ENCODE peak calls at places on chromosomes 5 and 9, in seven cellular contexts. X is kidney glomerular epithelial cell, Y is amniotic stem cell, H is Peyer's patch, J is RPMI7951, D is A549, V is AG09319. B is an unnamed sample.

GRCh38 chr9:135602789-135603481 is 36.4 kb downstream of the GLT6D1 start:
- DNase-seq in X (peak; percentile 2), Y (no peak), H (peak; percentile 67), J (peak; percentile 15), D (peak; percentile 39), V (no peak), B (peak; percentile 6)

GRCh38 chr5:96931605-96932004 is 4.3 kb upstream of the LNPEP start:
- DNase-seq in X (no peak), Y (no peak), H (no peak), J (no peak), D (no peak), V (no peak), B (no peak)

GRCh38 chr9:98043921-98044320 is 12.6 kb upstream of the NANS start:
- DNase-seq in X (no peak), Y (no peak), H (peak; percentile 38), J (no peak), D (no peak), V (no peak), B (no peak)

GRCh38 chr9:132424857-132425702 is 15.1 kb downstream of the CFAP77 start:
- DNase-seq in X (no peak), Y (no peak), H (no peak), J (no peak), D (no peak), V (no peak), B (no peak)

GRCh38 chr9:84315278-84315877 is 25.2 kb downstream of the SLC28A3 start:
- DNase-seq in X (peak; percentile 73), Y (peak; percentile 51), H (peak; percentile 83), J (peak; percentile 51), D (peak; percentile 71), V (peak; percentile 34), B (peak; percentile 22)

GRCh38 chr5:149166128-149166527 is 24.8 kb downstream of the ABLIM3 start:
- DNase-seq in X (no peak), Y (no peak), H (no peak), J (peak; percentile 70), D (no peak), V (no peak), B (no peak)

GRCh38 chr5:184461-184860 is 6.8 kb upstream of the LRRC14B start:
- DNase-seq in X (no peak), Y (no peak), H (no peak), J (peak; percentile 68), D (no peak), V (peak; percentile 41), B (no peak)

GRCh38 chr9:95075700-95076099 is 241.8 kb downstream of the FANCC start:
- DNase-seq in X (no peak), Y (no peak), H (no peak), J (no peak), D (no peak), V (no peak), B (no peak)

GRCh38 chr5:71537681-71538080 is 49.5 kb upstream of the MCCC2 start:
- DNase-seq in X (no peak), Y (no peak), H (no peak), J (no peak), D (no peak), V (no peak), B (no peak)

GRCh38 chr9:136144450-136144849 is 25.8 kb upstream of the TMEM250 start:
- DNase-seq in X (no peak), Y (no peak), H (no peak), J (no peak), D (no peak), V (no peak), B (no peak)

GRCh38 chr5:100676807-100677631 is 141.8 kb downstream of the FAM174A start:
- DNase-seq in X (peak; percentile 77), Y (no peak), H (no peak), J (no peak), D (no peak), V (no peak), B (peak; percentile 6)

GRCh38 chr5:125597338-125597737 is 825.9 kb upstream of the GRAMD2B start:
- DNase-seq in X (no peak), Y (no peak), H (no peak), J (peak; percentile 86), D (no peak), V (no peak), B (no peak)

GRCh38 chr5:65065112-65065511 is 296.4 kb downstream of the CWC27 start:
- DNase-seq in X (no peak), Y (no peak), H (no peak), J (no peak), D (no peak), V (no peak), B (no peak)

GRCh38 chr5:144254552-144254951 is 83.9 kb downstream of the KCTD16 start:
- DNase-seq in X (no peak), Y (no peak), H (no peak), J (no peak), D (no peak), V (no peak), B (no peak)

GRCh38 chr5:72653586-72653985 is 146.4 kb upstream of the ZNF366 start:
- DNase-seq in X (no peak), Y (no peak), H (no peak), J (no peak), D (no peak), V (no peak), B (no peak)

GRCh38 chr5:76838481-76839261 is 11.1 kb upstream of the S100Z start:
- DNase-seq in X (peak; percentile 62), Y (no peak), H (peak; percentile 70), J (peak; percentile 97), D (no peak), V (no peak), B (peak; percentile 91)

GRCh38 chr5:24899180-24899579 is 254.4 kb upstream of the CDH10 start:
- DNase-seq in X (no peak), Y (no peak), H (no peak), J (no peak), D (no peak), V (no peak), B (no peak)

GRCh38 chr9:137392232-137393007 is 30.5 kb downstream of the EXD3 start:
- DNase-seq in X (no peak), Y (no peak), H (no peak), J (no peak), D (no peak), V (no peak), B (no peak)

GRCh38 chr5:54425258-54425657 is 30.2 kb upstream of the HSPB3 start:
- DNase-seq in X (no peak), Y (no peak), H (no peak), J (no peak), D (no peak), V (no peak), B (no peak)

GRCh38 chr9:128120061-128120740 is 7.3 kb downstream of the PTGES2 start:
- DNase-seq in X (no peak), Y (no peak), H (peak; percentile 45), J (no peak), D (no peak), V (no peak), B (no peak)

GRCh38 chr9:76756273-76756650 is 8.0 kb upstream of the PCA3 start:
- DNase-seq in X (no peak), Y (no peak), H (peak; percentile 73), J (peak; percentile 44), D (peak; percentile 11), V (no peak), B (no peak)

GRCh38 chr5:137580030-137580429 is 80.9 kb upstream of the SPOCK1 start:
- DNase-seq in X (no peak), Y (no peak), H (no peak), J (no peak), D (peak; percentile 20), V (no peak), B (no peak)

GRCh38 chr9:76530458-76531100 is 71.6 kb downstream of the GCNT1 start:
- DNase-seq in X (no peak), Y (no peak), H (no peak), J (peak; percentile 50), D (no peak), V (no peak), B (no peak)

GRCh38 chr5:157431544-157432200 is 28.3 kb upstream of the NIPAL4 start:
- DNase-seq in X (peak; percentile 80), Y (peak; percentile 25), H (peak; percentile 55), J (peak; percentile 69), D (peak; percentile 35), V (peak; percentile 23), B (peak; percentile 76)

GRCh38 chr5:61551637-61552313 is 219.7 kb downstream of the ZSWIM6 start:
- DNase-seq in X (no peak), Y (no peak), H (no peak), J (no peak), D (no peak), V (no peak), B (no peak)

GRCh38 chr9:138098116-138098907 is 220.7 kb downstream of the CACNA1B start:
- DNase-seq in X (no peak), Y (no peak), H (peak; percentile 30), J (no peak), D (no peak), V (no peak), B (no peak)

GRCh38 chr9:272251-273213 is 57.9 kb downstream of the DOCK8 start:
- DNase-seq in X (no peak), Y (no peak), H (peak; percentile 88), J (no peak), D (no peak), V (no peak), B (no peak)

GRCh38 chr5:83919071-83920041 is 198.7 kb upstream of the HAPLN1 start:
- DNase-seq in X (no peak), Y (no peak), H (no peak), J (no peak), D (no peak), V (no peak), B (no peak)

GRCh38 chr9:91515074-91515687 is 91.5 kb upstream of the NFIL3 start:
- DNase-seq in X (peak; percentile 99), Y (peak; percentile 29), H (peak; percentile 56), J (peak; percentile 80), D (no peak), V (no peak), B (peak; percentile 61)

GRCh38 chr5:63603001-63603400 is 359.2 kb downstream of the HTR1A start:
- DNase-seq in X (no peak), Y (no peak), H (no peak), J (no peak), D (no peak), V (no peak), B (no peak)

GRCh38 chr5:9288234-9288633 is 257.6 kb downstream of the SEMA5A start:
- DNase-seq in X (no peak), Y (no peak), H (no peak), J (peak; percentile 71), D (no peak), V (no peak), B (no peak)

GRCh38 chr5:136374003-136374402 is 8.7 kb upstream of the TRPC7 start:
- DNase-seq in X (peak; percentile 42), Y (no peak), H (no peak), J (peak; percentile 12), D (no peak), V (no peak), B (peak; percentile 44)

GRCh38 chr9:135707449-135708138 is 5.6 kb downstream of the KCNT1 start:
- DNase-seq in X (no peak), Y (no peak), H (no peak), J (no peak), D (no peak), V (no peak), B (no peak)

GRCh38 chr9:129386812-129387177 is 208.7 kb upstream of the IER5L start:
- DNase-seq in X (no peak), Y (no peak), H (no peak), J (no peak), D (no peak), V (no peak), B (no peak)

GRCh38 chr9:99368341-99369326 is 146.6 kb downstream of the SEC61B start:
- DNase-seq in X (peak; percentile 13), Y (peak; percentile 70), H (no peak), J (peak; percentile 88), D (no peak), V (peak; percentile 57), B (no peak)

GRCh38 chr9:73683862-73684591 is 532.4 kb downstream of the ANXA1 start:
- DNase-seq in X (peak; percentile 42), Y (peak; percentile 54), H (no peak), J (no peak), D (no peak), V (peak; percentile 32), B (peak; percentile 66)

GRCh38 chr5:2688586-2688985 is 62.9 kb downstream of the IRX2 start:
- DNase-seq in X (no peak), Y (no peak), H (no peak), J (no peak), D (no peak), V (no peak), B (no peak)

B was measured in Caki2.